ENCODE peak calls at places on chromosomes 16 and 17, in seven cellular contexts. E is A549, K is K562, B is SK-N-SH, G is HCT116, R is GM12878, A is Panc1. N is an unnamed sample.

GRCh38 chr17:20157078-20157360 is 147.9 kb downstream of the SPECC1 start:
- DNase-seq in E (no peak), K (no peak), R (no peak), G (no peak), A (no peak), B (no peak), N (no peak)

GRCh38 chr16:77585379-77585778 is 136.9 kb upstream of the NUDT7 start:
- DNase-seq in E (no peak), R (no peak), B (no peak), K (no peak), G (no peak), A (no peak), N (no peak)

GRCh38 chr16:12899529-12900168 is 1.7 kb upstream of the SHISA9 start:
- DNase-seq in R (no peak), E (no peak), B (no peak), A (no peak), K (no peak), G (no peak), N (no peak)

GRCh38 chr16:67110136-67110847 is 551 bp downstream of the PHAF1 start:
- DNase-seq in G (no peak), K (no peak), E (no peak), A (no peak), B (no peak), R (no peak), N (peak)

GRCh38 chr16:49592507-49593422 is 219.2 kb downstream of the C16orf78 start:
- DNase-seq in A (peak), E (peak), K (peak), G (peak), B (peak), R (no peak), N (no peak)

GRCh38 chr16:69166221-69166833 is 20.6 kb upstream of the SNTB2 start:
- DNase-seq in A (no peak), K (peak), R (no peak), B (no peak), G (no peak), E (no peak), N (no peak)

GRCh38 chr16:79599837-79600635 is 501 bp downstream of the MAF start:
- DNase-seq in G (no peak), A (no peak), B (peak), R (no peak), E (peak), K (peak), N (no peak)

GRCh38 chr16:554297-554621 is 5.9 kb upstream of the PRR35 start:
- DNase-seq in K (no peak), R (no peak), A (no peak), G (no peak), B (no peak), E (no peak), N (no peak)

GRCh38 chr16:88072571-88073001 is 121.4 kb downstream of the BANP start:
- DNase-seq in A (no peak), B (no peak), G (no peak), E (no peak), K (no peak), R (no peak), N (no peak)

GRCh38 chr16:2196162-2196980 is at the start of gene CASKIN1:
- DNase-seq in A (no peak), B (peak), E (no peak), K (peak), R (no peak), G (no peak), N (peak)

GRCh38 chr17:1351967-1352366 is 48.1 kb downstream of the YWHAE start:
- DNase-seq in A (no peak), K (no peak), E (no peak), R (no peak), B (no peak), G (no peak), N (no peak)

GRCh38 chr16:56195151-56195550 is 3.9 kb downstream of the GNAO1 start:
- DNase-seq in E (no peak), A (no peak), R (no peak), K (no peak), G (no peak), B (no peak), N (no peak)

GRCh38 chr16:89502319-89502843 is 5.8 kb upstream of the SPG7 start:
- DNase-seq in K (no peak), G (peak), B (no peak), A (no peak), E (peak), R (no peak), N (no peak)

GRCh38 chr16:5064915-5065314 is 841 bp downstream of the C16orf89 start:
- DNase-seq in G (no peak), R (no peak), E (no peak), A (no peak), B (no peak), K (no peak), N (no peak)

GRCh38 chr16:48318630-48319029 is 66.6 kb downstream of the SIAH1 start:
- DNase-seq in A (no peak), R (peak), B (no peak), G (no peak), K (no peak), E (no peak), N (peak)

GRCh38 chr17:34135841-34136240 is 119.2 kb upstream of the CCL2 start:
- DNase-seq in B (no peak), R (no peak), A (no peak), E (no peak), K (no peak), G (no peak), N (no peak)

DNA sequence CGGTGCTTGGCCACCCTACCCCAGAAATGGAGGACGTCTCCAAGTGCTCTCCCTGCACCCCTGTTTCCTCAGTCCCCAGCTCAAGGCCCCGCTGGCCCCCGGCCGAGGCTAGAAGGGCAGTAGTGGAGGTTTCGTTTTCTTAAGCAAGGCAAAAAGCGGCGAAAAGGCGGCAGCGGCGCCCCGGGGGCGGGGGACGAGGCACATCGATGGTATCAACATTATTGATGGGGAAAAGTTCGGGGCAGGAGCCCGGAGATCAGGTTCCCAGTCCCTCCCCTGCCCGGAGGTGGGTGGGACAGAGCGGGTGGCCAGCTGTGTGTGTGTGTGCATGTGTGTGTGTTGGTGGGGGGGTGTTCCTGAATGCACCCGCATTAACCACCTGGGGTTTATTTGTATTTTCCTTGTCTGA is 4.1 kb upstream of the SALL1 start:
- DNase-seq in B (peak), K (no peak), R (no peak), G (no peak), A (no peak), E (no peak), N (no peak)
- H3K4me3 ChIP-seq in B (no peak), K (no peak), R (no peak), G (no peak), A (no peak), E (peak), N (no peak)

DNA sequence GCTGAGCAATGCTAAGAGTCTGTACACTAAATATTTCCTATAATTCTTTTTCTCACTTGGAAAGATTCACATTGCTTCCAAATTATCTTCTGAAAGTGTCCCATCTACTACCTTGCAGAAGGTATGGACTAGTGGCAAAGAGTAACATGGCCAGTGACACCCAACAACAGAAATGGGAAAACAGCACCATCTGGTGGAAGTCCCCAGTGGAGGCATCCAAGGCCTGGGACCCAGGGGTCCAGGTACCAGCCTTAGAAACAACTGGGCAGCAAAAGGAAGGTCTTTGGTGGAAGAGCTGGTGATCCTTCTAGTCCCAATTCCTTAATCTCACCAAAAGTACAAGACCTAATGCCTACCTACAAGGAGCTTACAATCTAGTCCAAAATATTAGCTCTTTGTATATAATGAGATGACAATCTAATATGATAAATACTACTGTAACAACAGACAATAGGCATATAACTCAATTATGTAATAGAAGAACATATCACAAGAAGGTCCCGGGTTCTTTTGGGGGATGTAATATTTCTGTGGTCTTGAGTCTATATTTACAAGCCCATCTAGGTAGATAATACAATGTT is 55.3 kb downstream of the SKAP1 start:
- DNase-seq in G (peak), B (peak), K (peak), A (no peak), R (no peak), E (peak), N (no peak)
- TF ChIP-seq REST in G (no peak), B (no peak), K (no peak), A (no peak), R (no peak), E (no peak), N (no peak)

GRCh38 chr17:50271173-50271750 is 3.0 kb upstream of the TMEM92 start:
- DNase-seq in B (no peak), E (no peak), A (no peak), G (no peak), R (no peak), K (no peak), N (no peak)
- H3K4me3 ChIP-seq in B (no peak), E (no peak), A (no peak), G (no peak), R (no peak), K (no peak), N (no peak)

DNA sequence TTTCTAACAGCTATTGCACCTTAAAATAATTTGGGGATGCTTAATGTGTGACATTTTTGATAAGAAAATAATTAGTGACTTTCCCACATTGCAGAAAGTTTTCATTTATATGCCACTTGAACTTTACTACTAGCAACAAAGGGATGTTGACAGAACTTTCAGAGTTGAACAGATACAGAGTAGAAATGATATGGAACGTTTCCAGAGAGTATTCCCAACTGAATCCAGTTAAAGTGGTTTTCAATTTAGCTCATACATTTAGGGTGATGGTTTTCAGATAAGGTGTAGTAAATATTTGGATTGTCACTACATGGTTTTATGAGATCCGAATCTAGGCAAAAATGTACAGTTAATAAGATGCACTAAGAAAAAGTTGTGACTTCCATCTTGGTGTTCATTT is 17.3 kb downstream of the MAP2K4 start:
- DNase-seq in B (no peak), R (no peak), K (no peak), E (no peak), A (no peak), G (no peak), N (no peak)
- TF ChIP-seq REST in B (no peak), R (no peak), K (no peak), E (no peak), A (no peak), G (no peak), N (no peak)

GRCh38 chr17:72614476-72614870 is 478.0 kb downstream of the SLC39A11 start:
- DNase-seq in G (no peak), K (no peak), A (no peak), E (no peak), B (no peak), R (no peak), N (no peak)
- H3K4me3 ChIP-seq in G (peak), K (no peak), A (peak), E (peak), B (no peak), R (no peak), N (no peak)

GRCh38 chr16:71882505-71883192 is 1.3 kb downstream of the ZNF821 start:
- DNase-seq in R (peak), G (peak), E (peak), B (peak), A (peak), K (peak), N (peak)
- TF ChIP-seq REST in R (no peak), G (no peak), E (no peak), B (no peak), A (no peak), K (no peak), N (no peak)

DNA sequence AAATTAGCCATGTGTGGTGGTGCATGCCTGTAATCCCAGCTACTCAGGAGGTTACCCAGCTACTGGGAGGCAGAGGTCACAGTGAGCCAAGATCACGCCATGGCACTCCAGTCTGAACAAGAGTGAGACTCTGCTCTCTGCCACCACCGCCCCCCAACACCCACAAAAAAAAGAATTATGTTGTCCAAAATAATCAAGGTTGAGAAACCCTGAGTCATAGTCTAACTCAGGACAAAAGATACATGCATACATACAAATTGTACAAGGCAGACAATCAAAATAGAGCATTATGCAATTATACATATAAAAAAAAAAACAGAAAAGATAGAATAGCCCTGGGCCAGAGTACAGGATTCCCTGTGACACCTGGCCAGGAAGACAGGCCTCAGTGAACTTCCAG is 6.6 kb upstream of the KPNB1 start:
- DNase-seq in R (no peak), K (no peak), G (no peak), E (no peak), A (no peak), B (no peak), N (no peak)
- H3K4me3 ChIP-seq in R (no peak), K (no peak), G (no peak), E (no peak), A (no peak), B (no peak), N (no peak)

GRCh38 chr16:23909792-23910418 is 74.1 kb downstream of the PRKCB start:
- DNase-seq in A (no peak), B (no peak), R (no peak), E (no peak), K (no peak), G (no peak), N (no peak)
- TF ChIP-seq REST in A (no peak), B (no peak), R (no peak), E (no peak), K (no peak), G (no peak), N (no peak)